ENCODE peak calls at places on chromosome 22, in four cellular contexts. One of them, this sample, is unnamed.

GRCh38 chr22:26890870-26891269 is 233.5 kb downstream of the MIAT start:
- DNase-seq in activated CD8-positive, alpha-beta memory T cell treated with anti-CD3 and anti-CD28 coated beads, Interleukin-2, amount 50 U/mL, for 48 hours: no peak
- DNase-seq in stimulated activated CD8-positive, alpha-beta memory T cell treated with anti-CD3 and anti-CD28 coated beads, Interleukin-4, amount 100 ng/mL, for 24 hours: no peak
- DNase-seq in glomerular endothelial cell: no peak
- DNase-seq in this sample: no peak

GRCh38 chr22:19823191-19823590 is 31.5 kb downstream of the GNB1L start:
- DNase-seq in activated CD8-positive, alpha-beta memory T cell treated with anti-CD3 and anti-CD28 coated beads, Interleukin-2, amount 50 U/mL, for 48 hours: peak
- DNase-seq in stimulated activated CD8-positive, alpha-beta memory T cell treated with anti-CD3 and anti-CD28 coated beads, Interleukin-4, amount 100 ng/mL, for 24 hours: no peak
- DNase-seq in glomerular endothelial cell: no peak
- DNase-seq in this sample: no peak

GRCh38 chr22:46661221-46661851 is 41.1 kb downstream of the GRAMD4 start:
- DNase-seq in activated CD8-positive, alpha-beta memory T cell treated with anti-CD3 and anti-CD28 coated beads, Interleukin-2, amount 50 U/mL, for 48 hours: no peak
- DNase-seq in glomerular endothelial cell: no peak
- DNase-seq in stimulated activated CD8-positive, alpha-beta memory T cell treated with anti-CD3 and anti-CD28 coated beads, Interleukin-4, amount 100 ng/mL, for 24 hours: no peak
- DNase-seq in this sample: no peak

GRCh38 chr22:48545976-48546375 is 1281.7 kb downstream of the BRD1 start:
- DNase-seq in glomerular endothelial cell: no peak
- DNase-seq in stimulated activated CD8-positive, alpha-beta memory T cell treated with anti-CD3 and anti-CD28 coated beads, Interleukin-4, amount 100 ng/mL, for 24 hours: no peak
- DNase-seq in activated CD8-positive, alpha-beta memory T cell treated with anti-CD3 and anti-CD28 coated beads, Interleukin-2, amount 50 U/mL, for 48 hours: no peak
- DNase-seq in this sample: no peak

GRCh38 chr22:39250838-39251237 is 6.1 kb upstream of the PDGFB start:
- DNase-seq in activated CD8-positive, alpha-beta memory T cell treated with anti-CD3 and anti-CD28 coated beads, Interleukin-2, amount 50 U/mL, for 48 hours: no peak
- DNase-seq in glomerular endothelial cell: no peak
- DNase-seq in stimulated activated CD8-positive, alpha-beta memory T cell treated with anti-CD3 and anti-CD28 coated beads, Interleukin-4, amount 100 ng/mL, for 24 hours: no peak
- DNase-seq in this sample: no peak

GRCh38 chr22:36385491-36386350 is 2.0 kb downstream of the MYH9 start:
- DNase-seq in activated CD8-positive, alpha-beta memory T cell treated with anti-CD3 and anti-CD28 coated beads, Interleukin-2, amount 50 U/mL, for 48 hours: peak
- DNase-seq in glomerular endothelial cell: no peak
- DNase-seq in stimulated activated CD8-positive, alpha-beta memory T cell treated with anti-CD3 and anti-CD28 coated beads, Interleukin-4, amount 100 ng/mL, for 24 hours: no peak
- DNase-seq in this sample: no peak

GRCh38 chr22:33923033-33923432 is 2.8 kb upstream of the LARGE1 start:
- DNase-seq in glomerular endothelial cell: no peak
- DNase-seq in stimulated activated CD8-positive, alpha-beta memory T cell treated with anti-CD3 and anti-CD28 coated beads, Interleukin-4, amount 100 ng/mL, for 24 hours: no peak
- DNase-seq in activated CD8-positive, alpha-beta memory T cell treated with anti-CD3 and anti-CD28 coated beads, Interleukin-2, amount 50 U/mL, for 48 hours: no peak
- DNase-seq in this sample: no peak

GRCh38 chr22:36022162-36022561 is 6.5 kb downstream of the RBFOX2 start:
- DNase-seq in glomerular endothelial cell: no peak
- DNase-seq in stimulated activated CD8-positive, alpha-beta memory T cell treated with anti-CD3 and anti-CD28 coated beads, Interleukin-4, amount 100 ng/mL, for 24 hours: no peak
- DNase-seq in activated CD8-positive, alpha-beta memory T cell treated with anti-CD3 and anti-CD28 coated beads, Interleukin-2, amount 50 U/mL, for 48 hours: no peak
- DNase-seq in this sample: no peak

GRCh38 chr22:26952654-26953379 is 295.4 kb downstream of the MIAT start:
- DNase-seq in glomerular endothelial cell: no peak
- DNase-seq in activated CD8-positive, alpha-beta memory T cell treated with anti-CD3 and anti-CD28 coated beads, Interleukin-2, amount 50 U/mL, for 48 hours: no peak
- DNase-seq in stimulated activated CD8-positive, alpha-beta memory T cell treated with anti-CD3 and anti-CD28 coated beads, Interleukin-4, amount 100 ng/mL, for 24 hours: no peak
- DNase-seq in this sample: no peak

GRCh38 chr22:48707749-48708557 is 1119.7 kb downstream of the BRD1 start:
- DNase-seq in stimulated activated CD8-positive, alpha-beta memory T cell treated with anti-CD3 and anti-CD28 coated beads, Interleukin-4, amount 100 ng/mL, for 24 hours: no peak
- DNase-seq in activated CD8-positive, alpha-beta memory T cell treated with anti-CD3 and anti-CD28 coated beads, Interleukin-2, amount 50 U/mL, for 48 hours: no peak
- DNase-seq in glomerular endothelial cell: no peak
- DNase-seq in this sample: no peak

GRCh38 chr22:50045211-50046018 is 12.7 kb downstream of the TTLL8 start:
- DNase-seq in stimulated activated CD8-positive, alpha-beta memory T cell treated with anti-CD3 and anti-CD28 coated beads, Interleukin-4, amount 100 ng/mL, for 24 hours: no peak
- DNase-seq in activated CD8-positive, alpha-beta memory T cell treated with anti-CD3 and anti-CD28 coated beads, Interleukin-2, amount 50 U/mL, for 48 hours: no peak
- DNase-seq in glomerular endothelial cell: no peak
- DNase-seq in this sample: no peak

This sample was measured in pulmonary artery endothelial cell.